ENCODE peak calls at places on chromosomes 4 and X, in four cellular contexts. R is ecto neural progenitor cell, I is heart right ventricle, A is DMS79. N is an unnamed sample.

GRCh38 chrX:13581554-13581953 is 12.2 kb downstream of the EGFL6 start:
- DNase-seq in R (no peak), I (no peak), A (no peak), N (no peak)

GRCh38 chr4:184111433-184111832 is 106.2 kb downstream of the ENPP6 start:
- DNase-seq in R (no peak), I (no peak), A (no peak), N (peak)

GRCh38 chr4:140726776-140727500 is 29.2 kb downstream of the TBC1D9 start:
- DNase-seq in R (no peak), I (no peak), A (no peak), N (no peak)

GRCh38 chr4:51830146-51830545 is 12.8 kb upstream of the DCUN1D4 start:
- DNase-seq in R (no peak), I (no peak), A (no peak), N (no peak)

GRCh38 chrX:107936434-107936730 is 45.8 kb downstream of the TEX13B start:
- DNase-seq in R (no peak), I (no peak), A (no peak), N (no peak)

GRCh38 chrX:43973249-43973672 is at the start of gene NDP:
- DNase-seq in R (no peak), I (no peak), A (no peak), N (no peak)

GRCh38 chr4:15920723-15921591 is 17.6 kb downstream of the FGFBP1 start:
- DNase-seq in R (no peak), I (peak), A (peak), N (peak)

GRCh38 chr4:1409806-1410425 is 3.7 kb upstream of the NKX1-1 start:
- DNase-seq in R (no peak), I (no peak), A (no peak), N (no peak)

N was measured in osteocyte.